ENCODE peak calls at places on chromosomes 7 and 10, in five cellular contexts. L is HepG2, R is H1, Z is GM12878, A is NT2/D1. C is an unnamed sample.

GRCh38 chr10:6647811-6648526 is 67.9 kb upstream of the PRKCQ start:
- DNase-seq in L (peak; percentile 36), R (peak; percentile 58), Z (no peak), A (peak; percentile 32), C (peak; percentile 73)

GRCh38 chr7:107332488-107333269 is 137.2 kb upstream of the GPR22 start:
- DNase-seq in L (no peak), R (no peak), Z (peak; percentile 13), A (no peak), C (no peak)

GRCh38 chr7:105261689-105262088 is 127.0 kb downstream of the SRPK2 start:
- DNase-seq in L (no peak), R (no peak), Z (no peak), A (no peak), C (no peak)

GRCh38 chr7:101882595-101883564 is 65.5 kb downstream of the CUX1 start:
- DNase-seq in L (peak; percentile 99), R (no peak), Z (no peak), A (no peak), C (peak; percentile 70)

GRCh38 chr10:10798021-10798420 is 219.7 kb upstream of the CELF2 start:
- DNase-seq in L (no peak), R (no peak), Z (no peak), A (no peak), C (no peak)

GRCh38 chr10:34113504-34114225 is 701.4 kb downstream of the PARD3 start:
- DNase-seq in L (no peak), R (no peak), Z (no peak), A (no peak), C (peak; percentile 11)

GRCh38 chr7:98470131-98470985 is 69.5 kb upstream of the BAIAP2L1 start:
- DNase-seq in L (no peak), R (peak; percentile 49), Z (no peak), A (peak; percentile 46), C (no peak)

GRCh38 chr7:143321734-143322133 is 5.8 kb downstream of the CLCN1 start:
- DNase-seq in L (no peak), R (no peak), Z (no peak), A (no peak), C (no peak)

GRCh38 chr7:127632276-127632910 is 14.5 kb upstream of the PAX4 start:
- DNase-seq in L (no peak), R (no peak), Z (no peak), A (no peak), C (no peak)

GRCh38 chr10:100528885-100529472 is 692 bp downstream of the NDUFB8 start:
- DNase-seq in L (no peak), R (no peak), Z (no peak), A (no peak), C (no peak)

GRCh38 chr10:62652114-62652513 is 152.4 kb upstream of the ADO start:
- DNase-seq in L (no peak), R (no peak), Z (no peak), A (no peak), C (no peak)

GRCh38 chr10:115593060-115593459 is 499.9 kb downstream of the ATRNL1 start:
- DNase-seq in L (no peak), R (no peak), Z (no peak), A (no peak), C (no peak)

GRCh38 chr10:26612151-26612915 is 85.2 kb upstream of the PDSS1 start:
- DNase-seq in L (no peak), R (no peak), Z (no peak), A (no peak), C (no peak)

GRCh38 chr10:129101232-129101980 is 365.6 kb upstream of the MGMT start:
- DNase-seq in L (no peak), R (no peak), Z (no peak), A (no peak), C (no peak)

GRCh38 chr7:69967152-69967591 is 368.9 kb downstream of the AUTS2 start:
- DNase-seq in L (no peak), R (no peak), Z (no peak), A (no peak), C (no peak)

GRCh38 chr7:17916786-17917185 is 23.5 kb downstream of the SNX13 start:
- DNase-seq in L (no peak), R (no peak), Z (no peak), A (no peak), C (no peak)

GRCh38 chr10:89090760-89091455 is 100.3 kb downstream of the FAS start:
- DNase-seq in L (no peak), R (no peak), Z (no peak), A (no peak), C (no peak)

GRCh38 chr10:101783736-101784118 is 481 bp upstream of the NPM3 start:
- DNase-seq in L (no peak), R (no peak), Z (no peak), A (no peak), C (peak; percentile 32)

GRCh38 chr7:69994907-69995542 is 396.8 kb downstream of the AUTS2 start:
- DNase-seq in L (no peak), R (no peak), Z (no peak), A (no peak), C (no peak)

GRCh38 chr7:118794419-118794818 is 569.9 kb downstream of the ANKRD7 start:
- DNase-seq in L (no peak), R (no peak), Z (no peak), A (no peak), C (no peak)

GRCh38 chr10:122829454-122829853 is 16.2 kb downstream of the CUZD1 start:
- DNase-seq in L (no peak), R (no peak), Z (no peak), A (no peak), C (no peak)

GRCh38 chr10:69760086-69760485 is 41.6 kb upstream of the COL13A1 start:
- DNase-seq in L (no peak), R (no peak), Z (no peak), A (no peak), C (no peak)

GRCh38 chr7:155422599-155423336 is 35.2 kb upstream of the EN2 start:
- DNase-seq in L (no peak), R (no peak), Z (no peak), A (no peak), C (no peak)

GRCh38 chr7:4744391-4745264 is 30.8 kb upstream of the AP5Z1 start:
- DNase-seq in L (peak; percentile 93), R (peak; percentile 78), Z (peak; percentile 58), A (peak; percentile 94), C (peak; percentile 85)

GRCh38 chr7:46908770-46909169 is 673.1 kb downstream of the TNS3 start:
- DNase-seq in L (no peak), R (no peak), Z (no peak), A (no peak), C (no peak)

GRCh38 chr10:113899952-113900598 is 45.6 kb downstream of the NHLRC2 start:
- DNase-seq in L (no peak), R (no peak), Z (no peak), A (no peak), C (no peak)

GRCh38 chr7:44284216-44284615 is 41.2 kb downstream of the CAMK2B start:
- DNase-seq in L (no peak), R (no peak), Z (no peak), A (no peak), C (no peak)

GRCh38 chr10:123618224-123618623 is 47.9 kb upstream of the GPR26 start:
- DNase-seq in L (no peak), R (no peak), Z (no peak), A (no peak), C (no peak)

GRCh38 chr10:77478248-77478963 is 159.2 kb downstream of the KCNMA1 start:
- DNase-seq in L (no peak), R (no peak), Z (no peak), A (no peak), C (no peak)

GRCh38 chr10:52642208-52642607 is 130.4 kb downstream of the MBL2 start:
- DNase-seq in L (peak; percentile 50), R (no peak), Z (no peak), A (no peak), C (no peak)

GRCh38 chr10:129942391-129942790 is 21.7 kb downstream of the EBF3 start:
- DNase-seq in L (no peak), R (no peak), Z (no peak), A (no peak), C (no peak)

GRCh38 chr10:68897336-68897741 is 3.8 kb upstream of the DDX50 start:
- DNase-seq in L (peak; percentile 64), R (no peak), Z (no peak), A (peak; percentile 64), C (peak; percentile 58)

GRCh38 chr7:148390381-148390780 is 200.2 kb upstream of the C7orf33 start:
- DNase-seq in L (no peak), R (no peak), Z (no peak), A (no peak), C (no peak)

DNA sequence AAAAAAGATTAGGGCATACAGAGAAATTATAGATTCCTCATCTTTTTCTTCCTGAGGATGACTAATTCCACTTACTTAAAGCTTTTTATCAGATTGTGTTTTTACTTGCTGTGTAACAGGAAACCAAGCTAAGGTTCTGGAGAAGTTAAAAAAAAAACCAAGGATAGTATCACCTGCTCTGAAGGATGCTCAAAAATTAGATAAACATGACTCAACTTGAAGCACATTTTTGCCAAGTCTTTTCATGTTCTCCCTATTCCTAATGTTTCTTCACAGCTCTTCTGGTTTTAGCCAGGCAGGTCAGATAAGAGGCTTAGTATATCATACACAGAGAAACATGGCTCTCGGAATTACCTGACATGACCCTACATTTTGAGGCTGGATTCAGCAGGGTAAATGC is 90.3 kb downstream of the CPEB3 start:
- DNase-seq in L (no peak), R (no peak), Z (no peak), A (no peak), C (no peak)
- TF ChIP-seq SUZ12 in L (no peak), R (no peak), Z (no peak), A (no peak), C (no peak)

DNA sequence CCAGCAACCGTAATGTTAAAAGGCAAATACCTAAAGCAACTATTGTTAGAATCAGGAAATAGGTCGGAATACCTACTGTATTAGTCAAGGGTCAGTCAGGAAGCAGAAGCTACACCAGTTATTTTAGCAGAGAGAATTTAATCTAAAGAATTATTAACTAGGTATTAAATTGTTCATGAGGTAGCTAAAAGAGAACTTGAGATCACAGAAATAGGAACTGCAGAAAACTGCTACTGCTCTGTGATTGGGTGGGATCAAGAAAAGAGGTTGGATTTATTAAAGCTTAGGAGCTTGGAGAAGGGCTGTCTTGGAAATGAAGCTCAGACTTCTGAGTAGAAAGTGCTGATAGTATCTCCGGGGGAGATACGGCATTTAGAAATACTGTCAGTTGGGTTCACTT is 20.0 kb upstream of the ZNF438 start:
- DNase-seq in L (no peak), R (no peak), Z (no peak), A (no peak), C (no peak)
- TF ChIP-seq SUZ12 in L (no peak), R (no peak), Z (no peak), A (no peak), C (no peak)

GRCh38 chr7:31493714-31494181 is 20.1 kb upstream of the ITPRID1 start:
- DNase-seq in L (peak; percentile 2), R (peak; percentile 31), Z (no peak), A (peak; percentile 67), C (no peak)

GRCh38 chr7:31495653-31496052 is 18.2 kb upstream of the ITPRID1 start:
- DNase-seq in L (no peak), R (no peak), Z (no peak), A (no peak), C (no peak)

GRCh38 chr7:31500656-31501055 is 13.2 kb upstream of the ITPRID1 start:
- DNase-seq in L (no peak), R (no peak), Z (no peak), A (no peak), C (no peak)

GRCh38 chr7:31494421-31494820 is 19.5 kb upstream of the ITPRID1 start:
- DNase-seq in L (no peak), R (no peak), Z (no peak), A (no peak), C (no peak)

GRCh38 chr7:31497501-31497900 is 16.4 kb upstream of the ITPRID1 start:
- DNase-seq in L (no peak), R (no peak), Z (no peak), A (no peak), C (no peak)
- TF ChIP-seq SUZ12 in L (no peak), R (no peak), Z (no peak), A (no peak), C (no peak)

GRCh38 chr10:86046845-86047460 is 319.6 kb downstream of the GRID1 start:
- DNase-seq in L (no peak), R (no peak), Z (peak; percentile 19), A (no peak), C (no peak)
- TF ChIP-seq SUZ12 in L (no peak), R (no peak), Z (no peak), A (no peak), C (no peak)